ENCODE peak calls at places on chromosomes 5 and 9, in five cellular contexts. W is CD8-positive, alpha-beta memory T cell; Z is Peyer's patch; F is heart right ventricle; E is cardiac muscle cell. Q is an unnamed sample. For H3K4me1, the result is how much of the 10 kb centered on the place peaks cover.

GRCh38 chr5:139772392-139772791 is 23.2 kb upstream of the PSD2 start:
- DNase-seq in F (no peak), W (no peak), E (no peak), Z (no peak), Q (no peak)

GRCh38 chr5:71969464-71969863 is 137.8 kb upstream of the MAP1B start:
- DNase-seq in F (no peak), Z (no peak), W (no peak), E (no peak), Q (no peak)

GRCh38 chr9:109467936-109468335 is 30.2 kb downstream of the PTPN3 start:
- DNase-seq in F (no peak), W (no peak), E (no peak), Z (no peak), Q (no peak)

GRCh38 chr9:137749511-137749910 is 128.1 kb upstream of the CACNA1B start:
- DNase-seq in F (no peak), E (no peak), W (no peak), Z (no peak), Q (no peak)

GRCh38 chr5:33441241-33441844 is 578 bp downstream of the TARS1 start:
- DNase-seq in F (no peak), W (no peak), Z (no peak), E (no peak), Q (no peak)

GRCh38 chr5:132607133-132607532 is 50.4 kb downstream of the RAD50 start:
- DNase-seq in F (no peak), E (no peak), Z (no peak), W (no peak), Q (no peak)

GRCh38 chr5:163658702-163659567 is 153.5 kb downstream of the MAT2B start:
- DNase-seq in F (no peak), W (no peak), Z (no peak), E (no peak), Q (no peak)

GRCh38 chr5:128441165-128441564 is 96.9 kb downstream of the FBN2 start:
- DNase-seq in F (no peak), E (no peak), Z (no peak), W (no peak), Q (no peak)

GRCh38 chr9:96460877-96461276 is 10.9 kb downstream of the HABP4 start:
- DNase-seq in W (no peak), E (no peak), F (no peak), Z (no peak), Q (no peak)

GRCh38 chr5:96248152-96248551 is 184.9 kb downstream of the PCSK1 start:
- DNase-seq in W (no peak), E (peak), Z (no peak), F (no peak), Q (no peak)

GRCh38 chr9:34047864-34048729 is 590 bp downstream of the UBAP2 start:
- DNase-seq in E (peak), W (peak), F (no peak), Z (no peak), Q (peak)

GRCh38 chr5:103667068-103667467 is 104.5 kb upstream of the NUDT12 start:
- DNase-seq in Z (no peak), W (no peak), E (no peak), F (no peak), Q (no peak)

GRCh38 chr9:129964901-129965734 is 77.9 kb downstream of the FNBP1 start:
- DNase-seq in Z (no peak), F (no peak), W (no peak), E (no peak), Q (no peak)

GRCh38 chr5:135392256-135392655 is 6.8 kb downstream of the MACROH2A1 start:
- DNase-seq in E (no peak), F (no peak), Z (no peak), W (no peak), Q (no peak)

GRCh38 chr9:121987312-121987711 is 105.8 kb downstream of the TTLL11 start:
- DNase-seq in E (no peak), Z (no peak), W (no peak), F (no peak), Q (no peak)

GRCh38 chr9:76373173-76373771 is 21.0 kb downstream of the RFK start:
- DNase-seq in Z (peak), E (no peak), W (no peak), F (peak), Q (no peak)

GRCh38 chr5:38008198-38008597 is 168.4 kb upstream of the GDNF start:
- DNase-seq in E (peak), Z (no peak), F (no peak), W (no peak), Q (no peak)

GRCh38 chr5:168072665-168073064 is 218.8 kb upstream of the WWC1 start:
- DNase-seq in E (no peak), F (no peak), Z (no peak), W (no peak), Q (no peak)

GRCh38 chr9:81244631-81245030 is 444.7 kb downstream of the TLE1 start:
- DNase-seq in F (no peak), E (no peak), W (no peak), Z (no peak), Q (no peak)

GRCh38 chr5:90558344-90559192 is at the start of gene ADGRV1:
- DNase-seq in E (peak), F (peak), W (peak), Z (peak), Q (peak)

GRCh38 chr5:90555666-90556065 is 2.9 kb upstream of the ADGRV1 start:
- DNase-seq in E (no peak), F (no peak), W (no peak), Z (no peak), Q (no peak)

GRCh38 chr5:90557391-90557790 is 1.2 kb upstream of the ADGRV1 start:
- DNase-seq in Z (no peak), W (no peak), F (no peak), E (no peak), Q (no peak)

GRCh38 chr5:90560771-90561170 is 2.2 kb downstream of the ADGRV1 start:
- DNase-seq in E (no peak), F (no peak), Z (no peak), W (no peak), Q (no peak)

GRCh38 chr5:90557871-90558270 is 726 bp upstream of the ADGRV1 start:
- DNase-seq in F (no peak), E (no peak), W (no peak), Z (no peak), Q (no peak)
- H3K4me3 ChIP-seq in F (peak), E (peak), W (no peak), Z (peak), Q (no peak)

GRCh38 chr5:34497031-34497808 is 158.9 kb upstream of the RAI14 start:
- DNase-seq in F (peak), Z (no peak), W (no peak), E (no peak), Q (peak)

GRCh38 chr5:34496258-34496657 is 159.9 kb upstream of the RAI14 start:
- DNase-seq in F (no peak), E (no peak), Z (no peak), W (no peak), Q (peak)

GRCh38 chr5:34499001-34499734 is 157.0 kb upstream of the RAI14 start:
- DNase-seq in F (no peak), Z (no peak), W (no peak), E (no peak), Q (no peak)

GRCh38 chr5:34500236-34500836 is 155.8 kb upstream of the RAI14 start:
- DNase-seq in W (no peak), E (no peak), F (no peak), Z (no peak), Q (no peak)

DNA sequence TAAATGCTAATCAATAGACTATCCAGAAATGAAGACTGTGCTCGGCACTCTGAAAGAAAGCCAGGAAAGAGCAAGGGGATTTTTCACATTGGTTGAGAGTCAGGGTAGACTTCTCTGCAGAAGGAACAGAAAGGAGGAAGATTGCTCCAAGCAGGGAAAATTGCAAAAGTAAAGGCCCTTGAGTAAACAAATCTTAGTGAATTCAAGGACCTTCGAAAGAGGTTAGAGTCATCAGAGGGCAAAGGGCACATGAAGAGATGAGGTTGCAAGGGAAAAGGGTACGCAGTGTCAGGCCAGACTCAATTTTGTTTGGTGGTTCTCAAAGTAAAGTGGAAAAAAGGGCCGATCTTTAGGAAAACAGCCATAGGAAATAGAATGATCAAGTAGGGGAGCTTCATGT is 157.5 kb upstream of the RAI14 start:
- DNase-seq in Z (no peak), F (no peak), W (no peak), E (no peak), Q (no peak)
- H3K4me1 ChIP-seq in Z (under half), F (under half), W (under half), E (under half), Q (under half)

DNA sequence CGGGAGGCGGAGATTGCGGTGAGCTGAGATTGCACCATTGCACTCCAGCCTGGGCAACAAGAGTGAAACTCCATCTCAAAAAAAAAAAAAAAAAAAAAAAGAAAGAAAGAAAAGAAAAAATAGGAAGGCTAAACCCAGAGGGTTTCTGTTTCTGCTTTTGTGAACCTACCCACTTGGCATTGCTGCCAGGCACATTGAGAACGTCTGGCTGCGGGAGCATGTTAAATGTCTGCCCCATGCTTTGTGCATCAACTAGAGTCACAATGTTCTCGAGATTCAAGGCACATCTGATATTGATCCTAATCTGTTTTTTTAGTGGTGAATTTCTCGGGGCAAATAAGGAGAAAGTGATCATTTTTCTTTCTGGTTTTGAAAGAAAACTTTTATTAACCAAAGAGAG is 2.8 kb downstream of the SLC25A25 start:
- DNase-seq in W (no peak), Z (no peak), E (no peak), F (no peak), Q (no peak)
- H3K4me3 ChIP-seq in W (no peak), Z (no peak), E (no peak), F (no peak), Q (no peak)

GRCh38 chr5:112983307-112983811 is 6.8 kb downstream of the DCP2 start:
- DNase-seq in F (no peak), W (no peak), Z (no peak), E (no peak), Q (no peak)
- H3K4me1 ChIP-seq in F (under half), W (under half), Z (under half), E (under half), Q (under half)

GRCh38 chr5:151251001-151251551 is 1.9 kb upstream of the GM2A start:
- DNase-seq in Z (no peak), W (peak), F (no peak), E (no peak), Q (no peak)

GRCh38 chr5:151248651-151249050 is 4.3 kb upstream of the GM2A start:
- DNase-seq in W (no peak), E (no peak), F (no peak), Z (no peak), Q (no peak)

GRCh38 chr5:151249280-151249679 is 3.7 kb upstream of the GM2A start:
- DNase-seq in Z (no peak), E (no peak), W (no peak), F (no peak), Q (no peak)

GRCh38 chr5:151251621-151252020 is 1.4 kb upstream of the GM2A start:
- DNase-seq in W (no peak), E (no peak), F (no peak), Z (no peak), Q (no peak)

DNA sequence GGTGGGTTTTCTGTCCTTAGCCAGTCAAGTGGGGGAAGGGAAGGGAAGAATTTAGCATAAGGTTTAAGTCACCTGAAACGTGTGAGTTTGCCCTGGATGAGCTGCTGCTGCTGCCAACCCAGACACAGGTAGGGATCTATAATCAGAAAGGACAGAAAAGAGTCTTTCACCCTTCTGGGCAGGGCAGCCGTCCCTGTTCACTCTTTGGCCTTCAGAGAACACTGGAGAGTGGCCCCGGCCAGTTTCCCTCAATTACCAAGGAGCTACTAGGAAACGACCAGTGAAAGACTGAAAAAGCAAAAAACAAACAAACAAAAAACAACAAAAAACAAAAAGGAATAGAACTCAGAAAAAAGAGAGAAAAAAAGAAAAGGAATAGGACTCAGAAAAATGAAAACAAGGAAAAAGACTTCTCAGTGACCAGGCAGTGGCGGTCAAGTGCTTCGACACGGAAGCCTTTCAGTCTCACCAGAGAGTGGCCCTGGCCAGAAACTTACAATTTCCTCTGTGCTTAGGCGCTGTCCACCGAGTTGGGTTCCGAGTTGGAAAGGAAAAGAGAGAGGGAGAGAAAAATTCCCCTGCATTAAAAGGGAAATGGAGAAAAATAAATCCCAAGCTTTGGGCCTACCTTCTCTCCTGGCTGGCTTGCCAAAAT is 2.5 kb upstream of the GM2A start:
- DNase-seq in F (no peak), W (no peak), Z (no peak), E (peak), Q (no peak)
- H3K4me3 ChIP-seq in F (no peak), W (peak), Z (no peak), E (no peak), Q (no peak)

GRCh38 chr5:90410178-90410762 is 714 bp upstream of the CETN3 start:
- DNase-seq in W (no peak), F (no peak), E (no peak), Z (no peak), Q (no peak)
- H3K4me1 ChIP-seq in W (under half), F (under half), E (under half), Z (under half), Q (under half)

Q was measured in tibial artery.